ENCODE peak calls at places on chromosomes 5 and 9, in nine cellular contexts. One of them, this sample, is unnamed.

GRCh38 chr5:120779674-120780073 is 315.6 kb downstream of the PRR16 start:
- DNase-seq in iPS DF 6.9: no peak
- DNase-seq in activated effector memory CD4-positive, alpha-beta T cell treated with anti-CD3 and anti-CD28 coated beads, Interleukin-2, amount 50 U/mL, for 16 hours: no peak
- DNase-seq in adrenal gland: no peak
- DNase-seq in GM04504: peak; percentile 51
- DNase-seq in activated CD4-positive, alpha-beta T cell treated with anti-CD3 and anti-CD28 coated beads for 24 hours: no peak
- DNase-seq in endodermal cell: no peak
- DNase-seq in HCEC 1CT: peak; percentile 54
- DNase-seq in amniotic epithelial cell: no peak
- DNase-seq in this sample: no peak

GRCh38 chr9:73038613-73039012 is 85.8 kb upstream of the ALDH1A1 start:
- DNase-seq in iPS DF 6.9: no peak
- DNase-seq in activated effector memory CD4-positive, alpha-beta T cell treated with anti-CD3 and anti-CD28 coated beads, Interleukin-2, amount 50 U/mL, for 16 hours: no peak
- DNase-seq in adrenal gland: peak; percentile 44
- DNase-seq in GM04504: no peak
- DNase-seq in activated CD4-positive, alpha-beta T cell treated with anti-CD3 and anti-CD28 coated beads for 24 hours: no peak
- DNase-seq in endodermal cell: peak; percentile 50
- DNase-seq in HCEC 1CT: peak; percentile 52
- DNase-seq in amniotic epithelial cell: peak; percentile 79
- DNase-seq in this sample: peak; percentile 21

GRCh38 chr5:998276-998974 is 10.2 kb upstream of the NKD2 start:
- DNase-seq in iPS DF 6.9: no peak
- DNase-seq in activated effector memory CD4-positive, alpha-beta T cell treated with anti-CD3 and anti-CD28 coated beads, Interleukin-2, amount 50 U/mL, for 16 hours: no peak
- DNase-seq in adrenal gland: peak; percentile 16
- DNase-seq in GM04504: no peak
- DNase-seq in activated CD4-positive, alpha-beta T cell treated with anti-CD3 and anti-CD28 coated beads for 24 hours: no peak
- DNase-seq in endodermal cell: peak; percentile 35
- DNase-seq in HCEC 1CT: no peak
- DNase-seq in amniotic epithelial cell: no peak
- DNase-seq in this sample: peak; percentile 29

GRCh38 chr5:776862-777711 is 7.4 kb downstream of the ZDHHC11B start:
- DNase-seq in iPS DF 6.9: no peak
- DNase-seq in activated effector memory CD4-positive, alpha-beta T cell treated with anti-CD3 and anti-CD28 coated beads, Interleukin-2, amount 50 U/mL, for 16 hours: peak; percentile 63
- DNase-seq in adrenal gland: no peak
- DNase-seq in GM04504: no peak
- DNase-seq in activated CD4-positive, alpha-beta T cell treated with anti-CD3 and anti-CD28 coated beads for 24 hours: no peak
- DNase-seq in endodermal cell: peak; percentile 47
- DNase-seq in HCEC 1CT: no peak
- DNase-seq in amniotic epithelial cell: no peak
- DNase-seq in this sample: no peak

GRCh38 chr5:43305948-43306563 is 7.2 kb downstream of the HMGCS1 start:
- DNase-seq in iPS DF 6.9: no peak
- DNase-seq in activated effector memory CD4-positive, alpha-beta T cell treated with anti-CD3 and anti-CD28 coated beads, Interleukin-2, amount 50 U/mL, for 16 hours: no peak
- DNase-seq in adrenal gland: no peak
- DNase-seq in GM04504: no peak
- DNase-seq in activated CD4-positive, alpha-beta T cell treated with anti-CD3 and anti-CD28 coated beads for 24 hours: no peak
- DNase-seq in endodermal cell: no peak
- DNase-seq in HCEC 1CT: peak; percentile 56
- DNase-seq in amniotic epithelial cell: peak; percentile 72
- DNase-seq in this sample: no peak

GRCh38 chr5:32710335-32710858 is 724 bp upstream of the NPR3 start:
- DNase-seq in iPS DF 6.9: no peak
- DNase-seq in activated effector memory CD4-positive, alpha-beta T cell treated with anti-CD3 and anti-CD28 coated beads, Interleukin-2, amount 50 U/mL, for 16 hours: no peak
- DNase-seq in adrenal gland: peak; percentile 21
- DNase-seq in GM04504: no peak
- DNase-seq in activated CD4-positive, alpha-beta T cell treated with anti-CD3 and anti-CD28 coated beads for 24 hours: no peak
- DNase-seq in endodermal cell: peak; percentile 76
- DNase-seq in HCEC 1CT: peak; percentile 24
- DNase-seq in amniotic epithelial cell: no peak
- DNase-seq in this sample: peak; percentile 53

GRCh38 chr5:68217476-68217984 is 2.0 kb downstream of the PIK3R1 start:
- DNase-seq in iPS DF 6.9: no peak
- DNase-seq in activated effector memory CD4-positive, alpha-beta T cell treated with anti-CD3 and anti-CD28 coated beads, Interleukin-2, amount 50 U/mL, for 16 hours: no peak
- DNase-seq in adrenal gland: no peak
- DNase-seq in GM04504: no peak
- DNase-seq in activated CD4-positive, alpha-beta T cell treated with anti-CD3 and anti-CD28 coated beads for 24 hours: no peak
- DNase-seq in endodermal cell: no peak
- DNase-seq in HCEC 1CT: no peak
- DNase-seq in amniotic epithelial cell: no peak
- DNase-seq in this sample: no peak

GRCh38 chr9:135330685-135331590 is 148.6 kb upstream of the PPP1R26 start:
- DNase-seq in iPS DF 6.9: no peak
- DNase-seq in activated effector memory CD4-positive, alpha-beta T cell treated with anti-CD3 and anti-CD28 coated beads, Interleukin-2, amount 50 U/mL, for 16 hours: peak; percentile 54
- DNase-seq in adrenal gland: no peak
- DNase-seq in GM04504: no peak
- DNase-seq in activated CD4-positive, alpha-beta T cell treated with anti-CD3 and anti-CD28 coated beads for 24 hours: no peak
- DNase-seq in endodermal cell: peak; percentile 30
- DNase-seq in HCEC 1CT: no peak
- DNase-seq in amniotic epithelial cell: no peak
- DNase-seq in this sample: no peak

GRCh38 chr5:38319486-38319885 is 61.1 kb downstream of the EGFLAM start:
- DNase-seq in iPS DF 6.9: no peak
- DNase-seq in activated effector memory CD4-positive, alpha-beta T cell treated with anti-CD3 and anti-CD28 coated beads, Interleukin-2, amount 50 U/mL, for 16 hours: no peak
- DNase-seq in adrenal gland: no peak
- DNase-seq in GM04504: no peak
- DNase-seq in activated CD4-positive, alpha-beta T cell treated with anti-CD3 and anti-CD28 coated beads for 24 hours: no peak
- DNase-seq in endodermal cell: no peak
- DNase-seq in HCEC 1CT: no peak
- DNase-seq in amniotic epithelial cell: no peak
- DNase-seq in this sample: no peak